ENCODE peak calls at places on chromosomes 4 and X, in ten cellular contexts. One of them, this sample, is unnamed.

GRCh38 chr4:174255790-174256189 is 27.7 kb downstream of the FBXO8 start:
- DNase-seq in A673: peak
- DNase-seq in left lung: peak
- DNase-seq in T-helper 2 cell: no peak
- DNase-seq in SW480: no peak
- DNase-seq in M059J: peak
- DNase-seq in cardiac muscle cell: no peak
- DNase-seq in AG09319: no peak
- DNase-seq in activated T-cell treated with anti-CD3 and anti-CD28 coated beads, Interleukin-2, amount 50 U/mL, for 24 hours: no peak
- DNase-seq in kidney tubule cell: no peak
- DNase-seq in this sample: no peak

GRCh38 chr4:151673913-151674520 is 86.8 kb downstream of the GATB start:
- DNase-seq in A673: no peak
- DNase-seq in M059J: no peak
- DNase-seq in left lung: no peak
- DNase-seq in cardiac muscle cell: no peak
- DNase-seq in kidney tubule cell: no peak
- DNase-seq in SW480: no peak
- DNase-seq in activated T-cell treated with anti-CD3 and anti-CD28 coated beads, Interleukin-2, amount 50 U/mL, for 24 hours: no peak
- DNase-seq in AG09319: no peak
- DNase-seq in T-helper 2 cell: no peak
- DNase-seq in this sample: no peak

GRCh38 chrX:14347523-14347922 is 181.8 kb upstream of the GLRA2 start:
- DNase-seq in kidney tubule cell: no peak
- DNase-seq in AG09319: no peak
- DNase-seq in activated T-cell treated with anti-CD3 and anti-CD28 coated beads, Interleukin-2, amount 50 U/mL, for 24 hours: no peak
- DNase-seq in M059J: no peak
- DNase-seq in left lung: no peak
- DNase-seq in T-helper 2 cell: no peak
- DNase-seq in SW480: no peak
- DNase-seq in A673: no peak
- DNase-seq in cardiac muscle cell: no peak
- DNase-seq in this sample: no peak

GRCh38 chr4:101337688-101338087 is 9.6 kb downstream of the PPP3CA start:
- DNase-seq in T-helper 2 cell: no peak
- DNase-seq in AG09319: no peak
- DNase-seq in cardiac muscle cell: no peak
- DNase-seq in kidney tubule cell: peak
- DNase-seq in activated T-cell treated with anti-CD3 and anti-CD28 coated beads, Interleukin-2, amount 50 U/mL, for 24 hours: no peak
- DNase-seq in SW480: no peak
- DNase-seq in A673: peak
- DNase-seq in left lung: no peak
- DNase-seq in M059J: peak
- DNase-seq in this sample: no peak

GRCh38 chr4:93299116-93299515 is 529.4 kb upstream of the ATOH1 start:
- DNase-seq in T-helper 2 cell: peak
- DNase-seq in left lung: no peak
- DNase-seq in A673: no peak
- DNase-seq in activated T-cell treated with anti-CD3 and anti-CD28 coated beads, Interleukin-2, amount 50 U/mL, for 24 hours: no peak
- DNase-seq in kidney tubule cell: no peak
- DNase-seq in SW480: no peak
- DNase-seq in AG09319: no peak
- DNase-seq in cardiac muscle cell: no peak
- DNase-seq in M059J: no peak
- DNase-seq in this sample: no peak

GRCh38 chr4:52037730-52038108 is 380 bp downstream of the SGCB start:
- DNase-seq in cardiac muscle cell: peak
- DNase-seq in kidney tubule cell: peak
- DNase-seq in T-helper 2 cell: peak
- DNase-seq in SW480: peak
- DNase-seq in activated T-cell treated with anti-CD3 and anti-CD28 coated beads, Interleukin-2, amount 50 U/mL, for 24 hours: no peak
- DNase-seq in A673: peak
- DNase-seq in M059J: peak
- DNase-seq in AG09319: no peak
- DNase-seq in left lung: peak
- DNase-seq in this sample: no peak

GRCh38 chr4:74453846-74454742 is 9.2 kb downstream of the AREG start:
- DNase-seq in A673: no peak
- DNase-seq in T-helper 2 cell: no peak
- DNase-seq in activated T-cell treated with anti-CD3 and anti-CD28 coated beads, Interleukin-2, amount 50 U/mL, for 24 hours: no peak
- DNase-seq in left lung: no peak
- DNase-seq in M059J: no peak
- DNase-seq in AG09319: no peak
- DNase-seq in SW480: no peak
- DNase-seq in cardiac muscle cell: no peak
- DNase-seq in kidney tubule cell: no peak
- DNase-seq in this sample: no peak

GRCh38 chr4:62618042-62618441 is 1417.9 kb downstream of the ADGRL3 start:
- DNase-seq in kidney tubule cell: no peak
- DNase-seq in A673: no peak
- DNase-seq in AG09319: no peak
- DNase-seq in cardiac muscle cell: no peak
- DNase-seq in left lung: no peak
- DNase-seq in activated T-cell treated with anti-CD3 and anti-CD28 coated beads, Interleukin-2, amount 50 U/mL, for 24 hours: no peak
- DNase-seq in SW480: no peak
- DNase-seq in T-helper 2 cell: no peak
- DNase-seq in M059J: no peak
- DNase-seq in this sample: no peak

GRCh38 chr4:61210186-61210939 is 10.2 kb downstream of the ADGRL3 start:
- DNase-seq in kidney tubule cell: no peak
- DNase-seq in activated T-cell treated with anti-CD3 and anti-CD28 coated beads, Interleukin-2, amount 50 U/mL, for 24 hours: no peak
- DNase-seq in cardiac muscle cell: no peak
- DNase-seq in SW480: no peak
- DNase-seq in left lung: no peak
- DNase-seq in T-helper 2 cell: no peak
- DNase-seq in A673: no peak
- DNase-seq in AG09319: no peak
- DNase-seq in M059J: no peak
- DNase-seq in this sample: no peak

GRCh38 chr4:101160792-101161592 is 186.3 kb downstream of the PPP3CA start:
- DNase-seq in A673: no peak
- DNase-seq in M059J: no peak
- DNase-seq in AG09319: no peak
- DNase-seq in SW480: no peak
- DNase-seq in kidney tubule cell: no peak
- DNase-seq in left lung: no peak
- DNase-seq in T-helper 2 cell: no peak
- DNase-seq in activated T-cell treated with anti-CD3 and anti-CD28 coated beads, Interleukin-2, amount 50 U/mL, for 24 hours: no peak
- DNase-seq in cardiac muscle cell: no peak
- DNase-seq in this sample: no peak

GRCh38 chr4:125316781-125317525 is 2.2 kb downstream of the FAT4 start:
- DNase-seq in left lung: peak
- DNase-seq in M059J: peak
- DNase-seq in A673: peak
- DNase-seq in AG09319: no peak
- DNase-seq in T-helper 2 cell: no peak
- DNase-seq in activated T-cell treated with anti-CD3 and anti-CD28 coated beads, Interleukin-2, amount 50 U/mL, for 24 hours: peak
- DNase-seq in cardiac muscle cell: peak
- DNase-seq in kidney tubule cell: peak
- DNase-seq in SW480: no peak
- DNase-seq in this sample: no peak

GRCh38 chrX:24146283-24146865 is 3.2 kb upstream of the ZFX start:
- DNase-seq in left lung: no peak
- DNase-seq in T-helper 2 cell: no peak
- DNase-seq in kidney tubule cell: no peak
- DNase-seq in M059J: peak
- DNase-seq in A673: peak
- DNase-seq in SW480: no peak
- DNase-seq in cardiac muscle cell: no peak
- DNase-seq in activated T-cell treated with anti-CD3 and anti-CD28 coated beads, Interleukin-2, amount 50 U/mL, for 24 hours: no peak
- DNase-seq in AG09319: no peak
- DNase-seq in this sample: peak

GRCh38 chr4:139645458-139645857 is 20.2 kb upstream of the MGST2 start:
- DNase-seq in M059J: no peak
- DNase-seq in T-helper 2 cell: no peak
- DNase-seq in SW480: no peak
- DNase-seq in cardiac muscle cell: no peak
- DNase-seq in AG09319: no peak
- DNase-seq in A673: no peak
- DNase-seq in activated T-cell treated with anti-CD3 and anti-CD28 coated beads, Interleukin-2, amount 50 U/mL, for 24 hours: no peak
- DNase-seq in kidney tubule cell: peak
- DNase-seq in left lung: no peak
- DNase-seq in this sample: no peak

GRCh38 chr4:6228158-6229067 is 28.1 kb upstream of the JAKMIP1 start:
- DNase-seq in T-helper 2 cell: no peak
- DNase-seq in SW480: no peak
- DNase-seq in M059J: no peak
- DNase-seq in left lung: no peak
- DNase-seq in AG09319: no peak
- DNase-seq in kidney tubule cell: no peak
- DNase-seq in activated T-cell treated with anti-CD3 and anti-CD28 coated beads, Interleukin-2, amount 50 U/mL, for 24 hours: no peak
- DNase-seq in A673: no peak
- DNase-seq in cardiac muscle cell: no peak
- DNase-seq in this sample: no peak

GRCh38 chrX:54891573-54891972 is 29.1 kb upstream of the TRO start:
- DNase-seq in T-helper 2 cell: peak
- DNase-seq in left lung: no peak
- DNase-seq in SW480: peak
- DNase-seq in AG09319: peak
- DNase-seq in kidney tubule cell: peak
- DNase-seq in A673: peak
- DNase-seq in activated T-cell treated with anti-CD3 and anti-CD28 coated beads, Interleukin-2, amount 50 U/mL, for 24 hours: no peak
- DNase-seq in cardiac muscle cell: peak
- DNase-seq in M059J: peak
- DNase-seq in this sample: peak

GRCh38 chr4:122921971-122922876 is at the start of gene NUDT6:
- DNase-seq in SW480: peak
- DNase-seq in A673: peak
- DNase-seq in M059J: peak
- DNase-seq in cardiac muscle cell: peak
- DNase-seq in AG09319: no peak
- DNase-seq in kidney tubule cell: peak
- DNase-seq in activated T-cell treated with anti-CD3 and anti-CD28 coated beads, Interleukin-2, amount 50 U/mL, for 24 hours: peak
- DNase-seq in left lung: peak
- DNase-seq in T-helper 2 cell: peak
- DNase-seq in this sample: peak

GRCh38 chr4:11732155-11732554 is 303.5 kb upstream of the HS3ST1 start:
- DNase-seq in AG09319: no peak
- DNase-seq in T-helper 2 cell: no peak
- DNase-seq in kidney tubule cell: no peak
- DNase-seq in activated T-cell treated with anti-CD3 and anti-CD28 coated beads, Interleukin-2, amount 50 U/mL, for 24 hours: no peak
- DNase-seq in M059J: no peak
- DNase-seq in cardiac muscle cell: no peak
- DNase-seq in left lung: no peak
- DNase-seq in SW480: no peak
- DNase-seq in A673: no peak
- DNase-seq in this sample: no peak

GRCh38 chrX:65696613-65697012 is 29.2 kb downstream of the MSN start:
- DNase-seq in left lung: no peak
- DNase-seq in A673: no peak
- DNase-seq in activated T-cell treated with anti-CD3 and anti-CD28 coated beads, Interleukin-2, amount 50 U/mL, for 24 hours: no peak
- DNase-seq in cardiac muscle cell: no peak
- DNase-seq in M059J: no peak
- DNase-seq in T-helper 2 cell: peak
- DNase-seq in kidney tubule cell: no peak
- DNase-seq in SW480: no peak
- DNase-seq in AG09319: no peak
- DNase-seq in this sample: no peak

GRCh38 chrX:1178580-1179057 is 33.8 kb downstream of the CRLF2 start:
- DNase-seq in A673: peak
- DNase-seq in left lung: no peak
- DNase-seq in kidney tubule cell: peak
- DNase-seq in AG09319: no peak
- DNase-seq in T-helper 2 cell: peak
- DNase-seq in activated T-cell treated with anti-CD3 and anti-CD28 coated beads, Interleukin-2, amount 50 U/mL, for 24 hours: no peak
- DNase-seq in cardiac muscle cell: peak
- DNase-seq in SW480: no peak
- DNase-seq in M059J: peak
- DNase-seq in this sample: no peak

GRCh38 chrX:30488092-30488491 is 89.5 kb downstream of the TASL start:
- DNase-seq in kidney tubule cell: peak
- DNase-seq in AG09319: no peak
- DNase-seq in left lung: no peak
- DNase-seq in activated T-cell treated with anti-CD3 and anti-CD28 coated beads, Interleukin-2, amount 50 U/mL, for 24 hours: no peak
- DNase-seq in SW480: no peak
- DNase-seq in M059J: peak
- DNase-seq in T-helper 2 cell: peak
- DNase-seq in cardiac muscle cell: peak
- DNase-seq in A673: peak
- DNase-seq in this sample: no peak

GRCh38 chr4:128288689-128289106 is 1.1 kb upstream of the PGRMC2 start:
- DNase-seq in T-helper 2 cell: peak
- DNase-seq in A673: peak
- DNase-seq in SW480: peak
- DNase-seq in cardiac muscle cell: no peak
- DNase-seq in M059J: peak
- DNase-seq in activated T-cell treated with anti-CD3 and anti-CD28 coated beads, Interleukin-2, amount 50 U/mL, for 24 hours: peak
- DNase-seq in AG09319: no peak
- DNase-seq in left lung: no peak
- DNase-seq in kidney tubule cell: peak
- DNase-seq in this sample: no peak

GRCh38 chrX:109632906-109633504 is 8.0 kb upstream of the KCNE5 start:
- DNase-seq in M059J: peak
- DNase-seq in left lung: no peak
- DNase-seq in T-helper 2 cell: no peak
- DNase-seq in activated T-cell treated with anti-CD3 and anti-CD28 coated beads, Interleukin-2, amount 50 U/mL, for 24 hours: no peak
- DNase-seq in SW480: peak
- DNase-seq in AG09319: no peak
- DNase-seq in kidney tubule cell: peak
- DNase-seq in cardiac muscle cell: peak
- DNase-seq in A673: peak
- DNase-seq in this sample: no peak

GRCh38 chrX:78769933-78770332 is 22.4 kb downstream of the LPAR4 start:
- DNase-seq in AG09319: no peak
- DNase-seq in A673: no peak
- DNase-seq in kidney tubule cell: no peak
- DNase-seq in SW480: no peak
- DNase-seq in T-helper 2 cell: no peak
- DNase-seq in left lung: no peak
- DNase-seq in activated T-cell treated with anti-CD3 and anti-CD28 coated beads, Interleukin-2, amount 50 U/mL, for 24 hours: no peak
- DNase-seq in cardiac muscle cell: no peak
- DNase-seq in M059J: no peak
- DNase-seq in this sample: no peak

GRCh38 chr4:10041036-10041435 is 19.7 kb upstream of the SLC2A9 start:
- DNase-seq in A673: no peak
- DNase-seq in AG09319: no peak
- DNase-seq in left lung: no peak
- DNase-seq in T-helper 2 cell: no peak
- DNase-seq in activated T-cell treated with anti-CD3 and anti-CD28 coated beads, Interleukin-2, amount 50 U/mL, for 24 hours: no peak
- DNase-seq in kidney tubule cell: no peak
- DNase-seq in SW480: no peak
- DNase-seq in M059J: no peak
- DNase-seq in cardiac muscle cell: no peak
- DNase-seq in this sample: no peak

GRCh38 chr4:149980941-149981340 is 97.3 kb upstream of the DCLK2 start:
- DNase-seq in kidney tubule cell: peak
- DNase-seq in left lung: no peak
- DNase-seq in AG09319: no peak
- DNase-seq in A673: peak
- DNase-seq in SW480: peak
- DNase-seq in T-helper 2 cell: peak
- DNase-seq in M059J: peak
- DNase-seq in activated T-cell treated with anti-CD3 and anti-CD28 coated beads, Interleukin-2, amount 50 U/mL, for 24 hours: peak
- DNase-seq in cardiac muscle cell: peak
- DNase-seq in this sample: peak

GRCh38 chrX:1411331-1411730 is 19.4 kb upstream of the SLC25A6 start:
- DNase-seq in A673: no peak
- DNase-seq in left lung: no peak
- DNase-seq in M059J: no peak
- DNase-seq in activated T-cell treated with anti-CD3 and anti-CD28 coated beads, Interleukin-2, amount 50 U/mL, for 24 hours: peak
- DNase-seq in AG09319: no peak
- DNase-seq in cardiac muscle cell: peak
- DNase-seq in T-helper 2 cell: no peak
- DNase-seq in kidney tubule cell: no peak
- DNase-seq in SW480: no peak
- DNase-seq in this sample: no peak

GRCh38 chr4:168154546-168155277 is 62.4 kb downstream of the ANXA10 start:
- DNase-seq in cardiac muscle cell: no peak
- DNase-seq in activated T-cell treated with anti-CD3 and anti-CD28 coated beads, Interleukin-2, amount 50 U/mL, for 24 hours: no peak
- DNase-seq in kidney tubule cell: no peak
- DNase-seq in A673: no peak
- DNase-seq in left lung: no peak
- DNase-seq in T-helper 2 cell: peak
- DNase-seq in M059J: no peak
- DNase-seq in SW480: no peak
- DNase-seq in AG09319: no peak
- DNase-seq in this sample: no peak

GRCh38 chrX:149984411-149984810 is 46.1 kb upstream of the EOLA2 start:
- DNase-seq in SW480: no peak
- DNase-seq in A673: no peak
- DNase-seq in cardiac muscle cell: no peak
- DNase-seq in M059J: no peak
- DNase-seq in T-helper 2 cell: no peak
- DNase-seq in AG09319: no peak
- DNase-seq in kidney tubule cell: no peak
- DNase-seq in left lung: no peak
- DNase-seq in activated T-cell treated with anti-CD3 and anti-CD28 coated beads, Interleukin-2, amount 50 U/mL, for 24 hours: no peak
- DNase-seq in this sample: no peak